ENCODE peak calls at places on chromosomes 6 and 20, in nine cellular contexts. H is activated naive CD8-positive, alpha-beta T cell treated with anti-CD3 and anti-CD28 coated beads, Interleukin-2, amount 10 ng/mL, durations not matched to agents 7 days and 5 days; T is frontal cortex; O is stimulated activated naive B cell treated with anti-CD40 and anti-IgM and Interleukin-4, amounts not matched to agents 10 μg/mL and 1 μg/mL and 100 μg/mL, for 72 hours; E is cardiac muscle cell; Q is naive thymus-derived CD8-positive, alpha-beta T cell; R is amniotic stem cell; A is NCI-H510A treated with DMSO at 0.1 percent for 48 hours; J is activated CD8-positive, alpha-beta memory T cell treated with anti-CD3 and anti-CD28 coated beads for 24 hours. N is an unnamed sample.
A peak's percentile ranks its signal among the peaks of the same experiment; 100 is the strongest.

GRCh38 chr6:33627876-33628275 is 6.8 kb downstream of the ITPR3 start:
- DNase-seq in H (no peak), T (no peak), O (no peak), E (no peak), Q (no peak), R (no peak), A (no peak), J (no peak), N (no peak)

GRCh38 chr20:23047001-23047737 is 2.3 kb downstream of the THBD start:
- DNase-seq in H (no peak), T (no peak), O (no peak), E (no peak), Q (no peak), R (no peak), A (peak; percentile 56), J (no peak), N (no peak)

GRCh38 chr6:167037762-167038161 is 38.6 kb downstream of the CEP43 start:
- DNase-seq in H (no peak), T (no peak), O (no peak), E (no peak), Q (no peak), R (no peak), A (no peak), J (no peak), N (no peak)

GRCh38 chr20:60407011-60407771 is 449.0 kb downstream of the CDH26 start:
- DNase-seq in H (no peak), T (no peak), O (no peak), E (no peak), Q (no peak), R (no peak), A (no peak), J (no peak), N (no peak)

GRCh38 chr6:11460837-11461661 is 76.5 kb upstream of the TMEM170B start:
- DNase-seq in H (no peak), T (no peak), O (peak; percentile 47), E (no peak), Q (no peak), R (no peak), A (no peak), J (no peak), N (no peak)

GRCh38 chr20:20743511-20744169 is 31.2 kb upstream of the RALGAPA2 start:
- DNase-seq in H (no peak), T (peak; percentile 25), O (peak; percentile 4), E (peak; percentile 84), Q (no peak), R (no peak), A (peak; percentile 85), J (no peak), N (peak; percentile 88)

GRCh38 chr6:1701668-1702353 is 92.1 kb downstream of the FOXC1 start:
- DNase-seq in H (no peak), T (no peak), O (no peak), E (peak; percentile 93), Q (no peak), R (peak; percentile 69), A (no peak), J (no peak), N (no peak)

GRCh38 chr6:152669894-152670293 is 27.8 kb upstream of the MYCT1 start:
- DNase-seq in H (no peak), T (peak; percentile 25), O (no peak), E (peak; percentile 60), Q (no peak), R (no peak), A (peak; percentile 14), J (no peak), N (no peak)

GRCh38 chr6:159089443-159089842 is 44.7 kb upstream of the TAGAP start:
- DNase-seq in H (no peak), T (no peak), O (no peak), E (no peak), Q (no peak), R (no peak), A (no peak), J (no peak), N (no peak)

GRCh38 chr6:152922706-152923105 is 60.1 kb downstream of the FBXO5 start:
- DNase-seq in H (no peak), T (no peak), O (no peak), E (no peak), Q (no peak), R (no peak), A (no peak), J (no peak), N (no peak)

GRCh38 chr20:34979366-34980153 is 23.9 kb downstream of the MYH7B start:
- DNase-seq in H (no peak), T (no peak), O (no peak), E (no peak), Q (no peak), R (no peak), A (no peak), J (no peak), N (no peak)

GRCh38 chr6:144477396-144477795 is 192.3 kb downstream of the UTRN start:
- DNase-seq in H (no peak), T (no peak), O (no peak), E (no peak), Q (no peak), R (no peak), A (no peak), J (no peak), N (no peak)

GRCh38 chr20:60013296-60014142 is 55.3 kb downstream of the CDH26 start:
- DNase-seq in H (no peak), T (no peak), O (no peak), E (no peak), Q (no peak), R (no peak), A (no peak), J (no peak), N (no peak)

GRCh38 chr6:128899651-128900050 is 16.7 kb downstream of the LAMA2 start:
- DNase-seq in H (no peak), T (no peak), O (no peak), E (peak; percentile 63), Q (no peak), R (peak; percentile 3), A (no peak), J (no peak), N (no peak)

GRCh38 chr6:155782320-155782730 is 326.7 kb upstream of the NOX3 start:
- DNase-seq in H (no peak), T (no peak), O (no peak), E (peak; percentile 90), Q (no peak), R (peak; percentile 71), A (no peak), J (no peak), N (peak; percentile 4)

GRCh38 chr6:137223370-137224131 is 4.4 kb upstream of the IFNGR1 start:
- DNase-seq in H (no peak), T (no peak), O (no peak), E (peak; percentile 85), Q (no peak), R (no peak), A (no peak), J (no peak), N (no peak)

GRCh38 chr6:15518057-15518456 is 144.8 kb downstream of the DTNBP1 start:
- DNase-seq in H (no peak), T (no peak), O (no peak), E (no peak), Q (no peak), R (no peak), A (no peak), J (no peak), N (no peak)

GRCh38 chr6:44133981-44134711 is 6.8 kb downstream of the TMEM63B start:
- DNase-seq in H (no peak), T (no peak), O (no peak), E (no peak), Q (no peak), R (no peak), A (no peak), J (no peak), N (no peak)

GRCh38 chr6:124994648-124995047 is 32.4 kb downstream of the RNF217 start:
- DNase-seq in H (no peak), T (no peak), O (no peak), E (no peak), Q (no peak), R (no peak), A (no peak), J (no peak), N (no peak)

GRCh38 chr6:29947292-29947980 is 5.1 kb downstream of the HLA-A start:
- DNase-seq in H (no peak), T (no peak), O (no peak), E (no peak), Q (no peak), R (no peak), A (no peak), J (no peak), N (no peak)

GRCh38 chr6:26089272-26089671 is 2.0 kb downstream of the HFE start:
- DNase-seq in H (no peak), T (no peak), O (no peak), E (peak; percentile 50), Q (no peak), R (no peak), A (no peak), J (no peak), N (no peak)

GRCh38 chr6:54916858-54917257 is 70.3 kb downstream of the FAM83B start:
- DNase-seq in H (no peak), T (no peak), O (no peak), E (no peak), Q (no peak), R (no peak), A (peak; percentile 25), J (no peak), N (peak; percentile 5)

GRCh38 chr6:19322691-19323470 is 514.3 kb upstream of the ID4 start:
- DNase-seq in H (no peak), T (no peak), O (no peak), E (peak; percentile 57), Q (no peak), R (no peak), A (no peak), J (no peak), N (no peak)

GRCh38 chr6:108364470-108364869 is 69.6 kb downstream of the AFG1L start:
- DNase-seq in H (no peak), T (no peak), O (no peak), E (no peak), Q (no peak), R (no peak), A (no peak), J (no peak), N (no peak)

GRCh38 chr6:150008588-150008987 is 16.7 kb downstream of the RAET1L start:
- DNase-seq in H (no peak), T (no peak), O (no peak), E (no peak), Q (no peak), R (no peak), A (no peak), J (peak; percentile 56), N (no peak)

GRCh38 chr6:51893356-51893755 is 194.1 kb downstream of the PKHD1 start:
- DNase-seq in H (no peak), T (no peak), O (no peak), E (no peak), Q (no peak), R (no peak), A (no peak), J (no peak), N (no peak)

GRCh38 chr6:44386929-44387345 is 569 bp upstream of the CDC5L start:
- DNase-seq in H (no peak), T (peak; percentile 41), O (no peak), E (peak; percentile 60), Q (no peak), R (no peak), A (no peak), J (no peak), N (no peak)

GRCh38 chr6:63507096-63507495 is 65.2 kb upstream of the LOC128125822 start:
- DNase-seq in H (no peak), T (no peak), O (no peak), E (no peak), Q (no peak), R (no peak), A (no peak), J (no peak), N (no peak)

GRCh38 chr6:168225471-168225901 is 94.1 kb downstream of the DACT2 start:
- DNase-seq in H (no peak), T (no peak), O (no peak), E (peak; percentile 55), Q (no peak), R (no peak), A (no peak), J (no peak), N (no peak)

GRCh38 chr6:148557796-148558457 is 188.9 kb upstream of the UST start:
- DNase-seq in H (no peak), T (no peak), O (peak; percentile 14), E (peak; percentile 73), Q (no peak), R (no peak), A (no peak), J (no peak), N (no peak)

N was measured in DMS153.